ENCODE peak calls at places on chromosomes 6 and 20, in eight cellular contexts. G is colonic mucosa, C is tibial artery, A is psoas muscle, F is spleen, S is cardiac muscle cell, N is ovary, B is dorsolateral prefrontal cortex. Z is an unnamed sample.

GRCh38 chr6:159259726-159260125 is 90.5 kb downstream of the FNDC1 start:
- DNase-seq in G (no peak), C (no peak), A (no peak), F (no peak), S (no peak), N (no peak), B (no peak), Z (no peak)

GRCh38 chr6:6811151-6812002 is 222.9 kb downstream of the LY86 start:
- DNase-seq in G (peak), C (no peak), A (no peak), F (no peak), S (no peak), N (peak), B (no peak), Z (no peak)

GRCh38 chr20:19024296-19025035 is 188.0 kb upstream of the SLC24A3 start:
- DNase-seq in G (no peak), C (no peak), A (no peak), F (no peak), S (no peak), N (no peak), B (no peak), Z (no peak)

GRCh38 chr6:116139917-116140316 is 14.0 kb upstream of the COL10A1 start:
- DNase-seq in G (no peak), C (no peak), A (no peak), F (no peak), S (peak), N (no peak), B (no peak), Z (no peak)

GRCh38 chr6:11172501-11173337 is 59.7 kb downstream of the NEDD9 start:
- DNase-seq in G (peak), C (peak), A (peak), F (peak), S (peak), N (peak), B (peak), Z (no peak)

GRCh38 chr20:35443003-35443402 is 5.0 kb upstream of the GDF5 start:
- DNase-seq in G (no peak), C (no peak), A (no peak), F (no peak), S (no peak), N (no peak), B (no peak), Z (no peak)

GRCh38 chr6:5997420-5998093 is 9.2 kb downstream of the NRN1 start:
- DNase-seq in G (no peak), C (no peak), A (no peak), F (peak), S (no peak), N (no peak), B (peak), Z (no peak)

GRCh38 chr6:52575490-52575868 is 1.4 kb downstream of the TRAM2 start:
- DNase-seq in G (no peak), C (no peak), A (no peak), F (no peak), S (no peak), N (no peak), B (no peak), Z (no peak)

GRCh38 chr6:100379386-100379785 is 85.3 kb downstream of the SIM1 start:
- DNase-seq in G (no peak), C (no peak), A (no peak), F (no peak), S (no peak), N (no peak), B (no peak), Z (no peak)

GRCh38 chr6:159315562-159315961 is 146.4 kb downstream of the FNDC1 start:
- DNase-seq in G (no peak), C (no peak), A (no peak), F (no peak), S (no peak), N (no peak), B (no peak), Z (no peak)

GRCh38 chr6:125191916-125192609 is 38.5 kb downstream of the TPD52L1 start:
- DNase-seq in G (peak), C (peak), A (peak), F (no peak), S (peak), N (peak), B (peak), Z (no peak)

GRCh38 chr6:63193324-63193723 is 17.9 kb upstream of the FKBP1C start:
- DNase-seq in G (no peak), C (no peak), A (no peak), F (no peak), S (no peak), N (no peak), B (no peak), Z (no peak)

GRCh38 chr6:46338098-46338497 is 153.2 kb downstream of the RCAN2 start:
- DNase-seq in G (no peak), C (no peak), A (no peak), F (no peak), S (no peak), N (no peak), B (no peak), Z (no peak)

GRCh38 chr6:157228421-157229218 is 94.7 kb downstream of the TMEM242 start:
- DNase-seq in G (no peak), C (peak), A (no peak), F (peak), S (no peak), N (no peak), B (peak), Z (no peak)

GRCh38 chr6:47308223-47308567 is 1.5 kb downstream of the TNFRSF21 start:
- DNase-seq in G (no peak), C (no peak), A (no peak), F (no peak), S (peak), N (no peak), B (no peak), Z (no peak)

GRCh38 chr6:6696867-6697531 is 108.5 kb downstream of the LY86 start:
- DNase-seq in G (peak), C (no peak), A (peak), F (peak), S (peak), N (peak), B (no peak), Z (peak)

GRCh38 chr6:13229205-13230085 is 98.9 kb downstream of the TBC1D7 start:
- DNase-seq in G (no peak), C (no peak), A (no peak), F (no peak), S (no peak), N (no peak), B (no peak), Z (peak)

GRCh38 chr6:20438462-20439070 is 36.9 kb downstream of the E2F3 start:
- DNase-seq in G (no peak), C (no peak), A (no peak), F (no peak), S (no peak), N (no peak), B (no peak), Z (no peak)

GRCh38 chr6:163679012-163679660 is 264.6 kb downstream of the QKI start:
- DNase-seq in G (no peak), C (no peak), A (no peak), F (no peak), S (no peak), N (no peak), B (no peak), Z (no peak)

GRCh38 chr6:36636283-36636682 is 42.1 kb downstream of the SRSF3 start:
- DNase-seq in G (no peak), C (no peak), A (no peak), F (peak), S (no peak), N (peak), B (no peak), Z (no peak)

GRCh38 chr6:111880181-111880944 is 7.1 kb upstream of the FYN start:
- DNase-seq in G (no peak), C (no peak), A (no peak), F (no peak), S (no peak), N (no peak), B (no peak), Z (no peak)

GRCh38 chr20:63977392-63978276 is 1.8 kb downstream of the SAMD10 start:
- DNase-seq in G (no peak), C (no peak), A (no peak), F (peak), S (no peak), N (no peak), B (no peak), Z (no peak)

GRCh38 chr20:50788045-50788867 is 6.6 kb upstream of the BCAS4 start:
- DNase-seq in G (no peak), C (no peak), A (no peak), F (peak), S (no peak), N (peak), B (no peak), Z (no peak)

GRCh38 chr20:43726811-43727338 is at the start of gene GTSF1L:
- DNase-seq in G (no peak), C (no peak), A (no peak), F (no peak), S (no peak), N (no peak), B (no peak), Z (no peak)

GRCh38 chr20:20521736-20522135 is 153.8 kb downstream of the INSM1 start:
- DNase-seq in G (no peak), C (no peak), A (no peak), F (no peak), S (no peak), N (no peak), B (no peak), Z (no peak)

GRCh38 chr6:33193619-33194018 is 1.4 kb upstream of the COL11A2 start:
- DNase-seq in G (no peak), C (no peak), A (no peak), F (no peak), S (no peak), N (no peak), B (no peak), Z (no peak)

GRCh38 chr6:34305982-34306702 is 57.3 kb upstream of the SMIM29 start:
- DNase-seq in G (no peak), C (no peak), A (no peak), F (no peak), S (no peak), N (peak), B (peak), Z (peak)

GRCh38 chr6:15349379-15349778 is 103.5 kb downstream of the JARID2 start:
- DNase-seq in G (no peak), C (no peak), A (no peak), F (no peak), S (no peak), N (no peak), B (no peak), Z (no peak)

GRCh38 chr20:63173552-63174191 is 42.3 kb downstream of the YTHDF1 start:
- DNase-seq in G (no peak), C (no peak), A (no peak), F (no peak), S (no peak), N (no peak), B (no peak), Z (no peak)

GRCh38 chr6:28880894-28881780 is 42.6 kb downstream of the TRIM27 start:
- DNase-seq in G (peak), C (peak), A (peak), F (no peak), S (peak), N (peak), B (peak), Z (no peak)

GRCh38 chr20:44911264-44911921 is 1.5 kb downstream of the PABPC1L start:
- DNase-seq in G (peak), C (no peak), A (no peak), F (peak), S (peak), N (peak), B (no peak), Z (peak)

GRCh38 chr6:53311586-53311935 is 37.2 kb downstream of the ELOVL5 start:
- DNase-seq in G (no peak), C (no peak), A (no peak), F (no peak), S (no peak), N (no peak), B (no peak), Z (no peak)

DNA sequence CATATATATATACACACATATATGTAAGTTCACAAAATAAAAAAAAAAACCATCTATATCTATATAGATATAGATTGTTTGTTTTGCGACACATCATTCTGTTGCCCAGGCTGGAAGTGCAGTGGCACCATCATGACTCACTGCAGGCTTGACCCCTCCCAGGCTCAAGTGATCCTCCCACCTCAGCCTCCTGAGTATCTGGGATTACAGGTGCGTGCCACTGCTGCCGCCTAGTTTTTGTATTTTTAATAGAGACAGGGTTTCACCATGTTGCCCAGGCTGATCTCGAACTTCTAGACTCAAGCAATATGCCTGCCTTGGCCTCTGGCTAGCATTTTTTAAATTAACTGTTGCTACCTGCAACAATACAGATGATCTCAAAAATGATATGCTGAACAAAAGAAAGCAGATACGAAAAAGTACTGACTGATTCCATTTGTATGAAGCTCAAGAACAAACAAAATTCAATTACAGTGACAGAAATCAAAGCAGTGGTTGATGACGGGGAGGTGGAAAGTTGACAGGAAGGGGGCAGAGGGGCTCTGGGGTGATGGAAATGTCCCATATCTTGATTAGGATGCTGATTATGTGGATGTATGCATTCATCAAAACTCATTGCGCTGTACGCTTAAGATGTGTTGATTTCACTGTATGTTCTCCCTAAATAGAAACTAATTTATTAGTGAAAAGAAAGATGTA is 49.6 kb downstream of the ATXN1 start:
- DNase-seq in G (no peak), C (no peak), A (no peak), F (no peak), S (no peak), N (no peak), B (no peak), Z (no peak)
- H3K4me3 ChIP-seq in G (no peak), C (peak), A (no peak), F (no peak), S (no peak), N (no peak), B (no peak), Z (no peak)

GRCh38 chr6:44222987-44223470 is 366 bp upstream of the SLC29A1 start:
- DNase-seq in G (no peak), C (peak), A (no peak), F (no peak), S (no peak), N (no peak), B (peak), Z (no peak)
- TF ChIP-seq CTCF in G (no peak), C (no peak), A (no peak), F (no peak), S (no peak), N (no peak), B (no peak), Z (no peak)

GRCh38 chr20:49478266-49478665 is 4.2 kb downstream of the KCNB1 start:
- DNase-seq in G (no peak), C (no peak), A (no peak), F (no peak), S (no peak), N (no peak), B (no peak), Z (no peak)
- H3K4me3 ChIP-seq in G (no peak), C (no peak), A (no peak), F (no peak), S (no peak), N (no peak), B (no peak), Z (no peak)

GRCh38 chr6:131658287-131658686 is 21.2 kb downstream of the ENPP3 start:
- DNase-seq in G (no peak), C (no peak), A (no peak), F (no peak), S (no peak), N (no peak), B (no peak), Z (no peak)
- TF ChIP-seq CTCF in G (no peak), C (no peak), A (no peak), F (no peak), S (no peak), N (no peak), B (no peak), Z (no peak)

GRCh38 chr20:24915892-24916291 is 33.2 kb upstream of the CST7 start:
- DNase-seq in G (peak), C (no peak), A (no peak), F (no peak), S (no peak), N (no peak), B (no peak), Z (no peak)
- H3K4me3 ChIP-seq in G (no peak), C (no peak), A (no peak), F (no peak), S (no peak), N (no peak), B (no peak), Z (no peak)

GRCh38 chr20:57513199-57513598 is 11.7 kb downstream of the CTCFL start:
- DNase-seq in G (no peak), C (no peak), A (no peak), F (no peak), S (no peak), N (no peak), B (no peak), Z (no peak)
- TF ChIP-seq CTCF in G (no peak), C (no peak), A (no peak), F (no peak), S (no peak), N (no peak), B (no peak), Z (no peak)

GRCh38 chr20:3653921-3654320 is 9.3 kb downstream of the GFRA4 start:
- DNase-seq in G (no peak), C (no peak), A (no peak), F (no peak), S (no peak), N (no peak), B (no peak), Z (no peak)
- H3K4me3 ChIP-seq in G (no peak), C (no peak), A (no peak), F (no peak), S (no peak), N (no peak), B (no peak), Z (no peak)

GRCh38 chr20:38883081-38883980 is 42.9 kb upstream of the FAM83D start:
- DNase-seq in G (no peak), C (no peak), A (no peak), F (peak), S (no peak), N (no peak), B (peak), Z (no peak)
- TF ChIP-seq CTCF in G (no peak), C (no peak), A (no peak), F (no peak), S (no peak), N (no peak), B (no peak), Z (no peak)

GRCh38 chr20:53586640-53587039 is 7.0 kb downstream of the ZNF217 start:
- DNase-seq in G (no peak), C (no peak), A (no peak), F (no peak), S (no peak), N (no peak), B (no peak), Z (no peak)
- H3K4me3 ChIP-seq in G (no peak), C (no peak), A (no peak), F (no peak), S (no peak), N (no peak), B (no peak), Z (no peak)

Z was measured in LNCaP clone FGC.